ENCODE peak calls at places on chromosomes 2 and 18, in four cellular contexts. E is GM12891; W is stimulated activated CD4-positive, alpha-beta T cell treated with anti-CD3 and anti-CD28 coated beads, Interleukin-1b, Interleukin-23, amount 100 ng/mL, for 4 hours; V is midbrain. J is an unnamed sample.

GRCh38 chr2:10224734-10225133 is 78.0 kb upstream of the HPCAL1 start:
- DNase-seq in W (no peak), V (no peak), E (no peak), J (no peak)

GRCh38 chr2:237223208-237223861 is 137.6 kb downstream of the COPS8 start:
- DNase-seq in E (no peak), V (no peak), W (no peak), J (no peak)

GRCh38 chr2:15298769-15299168 is 262.4 kb downstream of the NBAS start:
- DNase-seq in E (no peak), V (no peak), W (no peak), J (no peak)

GRCh38 chr18:44098551-44099098 is 582.1 kb upstream of the SETBP1 start:
- DNase-seq in E (no peak), V (no peak), W (no peak), J (no peak)

GRCh38 chr18:6145645-6146308 is 250.5 kb upstream of the TMEM200C start:
- DNase-seq in W (no peak), V (no peak), E (no peak), J (no peak)

GRCh38 chr18:57329856-57330255 is 22.5 kb upstream of the ST8SIA3 start:
- DNase-seq in V (no peak), W (no peak), E (no peak), J (no peak)

GRCh38 chr2:207635468-207636200 is 10.4 kb upstream of the METTL21A start:
- DNase-seq in E (no peak), W (no peak), V (no peak), J (no peak)

GRCh38 chr2:98538280-98539041 is 69.9 kb downstream of the COA5 start:
- DNase-seq in W (no peak), E (no peak), V (no peak), J (no peak)

GRCh38 chr2:121529439-121530209 is 1.1 kb upstream of the RNU4ATAC start:
- DNase-seq in V (peak), E (no peak), W (no peak), J (peak)

GRCh38 chr2:215137741-215138340 is 585 bp downstream of the ABCA12 start:
- DNase-seq in E (no peak), W (no peak), V (no peak), J (no peak)

J was measured in colonic mucosa.